ENCODE peak calls at places on chromosomes 16 and 17, in nine cellular contexts. One of them, this sample, is unnamed.

GRCh38 chr17:298791-299450 is 53.7 kb downstream of the RPH3AL start:
- DNase-seq in esophagus squamous epithelium: no peak
- DNase-seq in fibroblast of pulmonary artery: no peak
- DNase-seq in neural progenitor cell: no peak
- DNase-seq in uterus: peak; percentile 77
- DNase-seq in DMS53: no peak
- DNase-seq in GM19239: no peak
- DNase-seq in stimulated activated CD4-positive, alpha-beta T cell treated with anti-CD3 and anti-CD28 coated beads, Interleukin-1b, Interleukin-23, amount 100 ng/mL, for 1 hour: no peak
- DNase-seq in cerebellar nuclear complex: no peak
- DNase-seq in this sample: no peak

GRCh38 chr16:52547001-52547833 is at the start of gene TOX3:
- DNase-seq in fibroblast of pulmonary artery: no peak
- DNase-seq in DMS53: peak; percentile 91
- DNase-seq in stimulated activated CD4-positive, alpha-beta T cell treated with anti-CD3 and anti-CD28 coated beads, Interleukin-1b, Interleukin-23, amount 100 ng/mL, for 1 hour: no peak
- DNase-seq in esophagus squamous epithelium: no peak
- DNase-seq in GM19239: no peak
- DNase-seq in neural progenitor cell: peak; percentile 92
- DNase-seq in uterus: no peak
- DNase-seq in cerebellar nuclear complex: no peak
- DNase-seq in this sample: no peak

GRCh38 chr16:29675811-29676643 is 3.0 kb upstream of the QPRT start:
- DNase-seq in fibroblast of pulmonary artery: peak; percentile 37
- DNase-seq in cerebellar nuclear complex: no peak
- DNase-seq in uterus: no peak
- DNase-seq in stimulated activated CD4-positive, alpha-beta T cell treated with anti-CD3 and anti-CD28 coated beads, Interleukin-1b, Interleukin-23, amount 100 ng/mL, for 1 hour: no peak
- DNase-seq in esophagus squamous epithelium: no peak
- DNase-seq in GM19239: no peak
- DNase-seq in neural progenitor cell: peak; percentile 70
- DNase-seq in DMS53: peak; percentile 53
- DNase-seq in this sample: no peak

GRCh38 chr16:9040766-9041430 is 50.5 kb upstream of the HAPSTR1 start:
- DNase-seq in cerebellar nuclear complex: no peak
- DNase-seq in esophagus squamous epithelium: no peak
- DNase-seq in GM19239: no peak
- DNase-seq in DMS53: no peak
- DNase-seq in neural progenitor cell: no peak
- DNase-seq in fibroblast of pulmonary artery: no peak
- DNase-seq in stimulated activated CD4-positive, alpha-beta T cell treated with anti-CD3 and anti-CD28 coated beads, Interleukin-1b, Interleukin-23, amount 100 ng/mL, for 1 hour: no peak
- DNase-seq in uterus: no peak
- DNase-seq in this sample: no peak

GRCh38 chr16:19743816-19744159 is 25.7 kb downstream of the IQCK start:
- DNase-seq in stimulated activated CD4-positive, alpha-beta T cell treated with anti-CD3 and anti-CD28 coated beads, Interleukin-1b, Interleukin-23, amount 100 ng/mL, for 1 hour: no peak
- DNase-seq in cerebellar nuclear complex: no peak
- DNase-seq in uterus: no peak
- DNase-seq in fibroblast of pulmonary artery: no peak
- DNase-seq in neural progenitor cell: no peak
- DNase-seq in DMS53: no peak
- DNase-seq in esophagus squamous epithelium: no peak
- DNase-seq in GM19239: no peak
- DNase-seq in this sample: no peak

GRCh38 chr16:65038125-65038524 is 83.7 kb downstream of the CDH11 start:
- DNase-seq in uterus: no peak
- DNase-seq in neural progenitor cell: peak; percentile 72
- DNase-seq in esophagus squamous epithelium: no peak
- DNase-seq in GM19239: no peak
- DNase-seq in fibroblast of pulmonary artery: no peak
- DNase-seq in cerebellar nuclear complex: no peak
- DNase-seq in stimulated activated CD4-positive, alpha-beta T cell treated with anti-CD3 and anti-CD28 coated beads, Interleukin-1b, Interleukin-23, amount 100 ng/mL, for 1 hour: no peak
- DNase-seq in DMS53: no peak
- DNase-seq in this sample: no peak

GRCh38 chr17:45794840-45795239 is 10.7 kb downstream of the CRHR1 start:
- DNase-seq in DMS53: peak; percentile 23
- DNase-seq in esophagus squamous epithelium: no peak
- DNase-seq in uterus: no peak
- DNase-seq in neural progenitor cell: peak; percentile 56
- DNase-seq in fibroblast of pulmonary artery: no peak
- DNase-seq in stimulated activated CD4-positive, alpha-beta T cell treated with anti-CD3 and anti-CD28 coated beads, Interleukin-1b, Interleukin-23, amount 100 ng/mL, for 1 hour: no peak
- DNase-seq in GM19239: no peak
- DNase-seq in cerebellar nuclear complex: no peak
- DNase-seq in this sample: no peak

GRCh38 chr17:45990836-45991235 is 8.2 kb upstream of the STH start:
- DNase-seq in stimulated activated CD4-positive, alpha-beta T cell treated with anti-CD3 and anti-CD28 coated beads, Interleukin-1b, Interleukin-23, amount 100 ng/mL, for 1 hour: no peak
- DNase-seq in uterus: no peak
- DNase-seq in fibroblast of pulmonary artery: no peak
- DNase-seq in GM19239: no peak
- DNase-seq in neural progenitor cell: no peak
- DNase-seq in esophagus squamous epithelium: no peak
- DNase-seq in DMS53: no peak
- DNase-seq in cerebellar nuclear complex: no peak
- DNase-seq in this sample: no peak

GRCh38 chr17:78817123-78817522 is 23.5 kb downstream of the USP36 start:
- DNase-seq in esophagus squamous epithelium: no peak
- DNase-seq in uterus: no peak
- DNase-seq in stimulated activated CD4-positive, alpha-beta T cell treated with anti-CD3 and anti-CD28 coated beads, Interleukin-1b, Interleukin-23, amount 100 ng/mL, for 1 hour: peak; percentile 20
- DNase-seq in GM19239: no peak
- DNase-seq in DMS53: no peak
- DNase-seq in cerebellar nuclear complex: no peak
- DNase-seq in fibroblast of pulmonary artery: no peak
- DNase-seq in neural progenitor cell: no peak
- DNase-seq in this sample: no peak